ENCODE peak calls at places on chromosome 17, in nine cellular contexts. I, G, W, L, B, V, X, M and J are unnamed samples.

GRCh38 chr17:59372138-59372751 is 40.8 kb downstream of the YPEL2 start:
- DNase-seq in I (peak), G (no peak), W (no peak), L (peak), B (no peak), V (no peak), X (peak), M (no peak), J (no peak)

GRCh38 chr17:48330386-48330785 is 99.6 kb downstream of the SKAP1 start:
- DNase-seq in I (no peak), G (no peak), W (no peak), L (no peak), B (no peak), V (no peak), X (no peak), M (no peak), J (no peak)

GRCh38 chr17:77819497-77819896 is 139.0 kb upstream of the TNRC6C start:
- DNase-seq in I (no peak), G (no peak), W (no peak), L (no peak), B (no peak), V (no peak), X (no peak), M (no peak), J (no peak)

GRCh38 chr17:47618416-47618815 is 31.3 kb upstream of the KPNB1 start:
- DNase-seq in I (peak), G (no peak), W (no peak), L (no peak), B (no peak), V (no peak), X (no peak), M (no peak), J (no peak)

GRCh38 chr17:47742319-47743181 is 9.5 kb downstream of the TBX21 start:
- DNase-seq in I (no peak), G (no peak), W (peak), L (peak), B (no peak), V (no peak), X (peak), M (peak), J (no peak)

GRCh38 chr17:28925912-28926365 is 23.1 kb upstream of the DHRS13 start:
- DNase-seq in I (peak), G (no peak), W (peak), L (peak), B (peak), V (no peak), X (peak), M (no peak), J (no peak)

GRCh38 chr17:31830971-31831755 is 27.9 kb downstream of the COPRS start:
- DNase-seq in I (peak), G (no peak), W (no peak), L (no peak), B (no peak), V (no peak), X (peak), M (no peak), J (no peak)

GRCh38 chr17:5419959-5420653 is at the start of gene RPAIN:
- DNase-seq in I (peak), G (peak), W (peak), L (peak), B (peak), V (peak), X (no peak), M (peak), J (peak)

GRCh38 chr17:6479626-6480324 is 35.5 kb downstream of the PIMREG start:
- DNase-seq in I (no peak), G (no peak), W (no peak), L (no peak), B (no peak), V (no peak), X (no peak), M (peak), J (no peak)

GRCh38 chr17:17824780-17825614 is 11.8 kb downstream of the SREBF1 start:
- DNase-seq in I (peak), G (no peak), W (no peak), L (no peak), B (no peak), V (no peak), X (no peak), M (no peak), J (no peak)

GRCh38 chr17:80123791-80124190 is 22.4 kb downstream of the GAA start:
- DNase-seq in I (peak), G (peak), W (no peak), L (no peak), B (no peak), V (no peak), X (no peak), M (no peak), J (no peak)

GRCh38 chr17:36933174-36934143 is 3.8 kb upstream of the LHX1 start:
- DNase-seq in I (no peak), G (no peak), W (no peak), L (no peak), B (no peak), V (no peak), X (no peak), M (no peak), J (no peak)

GRCh38 chr17:17127730-17128291 is 78.3 kb downstream of the PLD6 start:
- DNase-seq in I (no peak), G (no peak), W (no peak), L (no peak), B (no peak), V (no peak), X (no peak), M (no peak), J (no peak)

GRCh38 chr17:58639681-58640080 is 52.2 kb downstream of the TEX14 start:
- DNase-seq in I (no peak), G (no peak), W (no peak), L (no peak), B (no peak), V (no peak), X (no peak), M (no peak), J (no peak)

GRCh38 chr17:64063766-64064224 is 43.4 kb upstream of the ICAM2 start:
- DNase-seq in I (peak), G (no peak), W (peak), L (peak), B (no peak), V (peak), X (peak), M (peak), J (peak)

GRCh38 chr17:49525831-49526741 is 31.0 kb downstream of the NGFR start:
- DNase-seq in I (no peak), G (peak), W (no peak), L (no peak), B (no peak), V (no peak), X (no peak), M (no peak), J (no peak)

GRCh38 chr17:14779236-14779635 is 478.4 kb downstream of the HS3ST3B1 start:
- DNase-seq in I (no peak), G (no peak), W (no peak), L (no peak), B (no peak), V (no peak), X (no peak), M (no peak), J (no peak)

GRCh38 chr17:49292901-49293300 is 62.3 kb upstream of the PHOSPHO1 start:
- DNase-seq in I (no peak), G (no peak), W (no peak), L (no peak), B (no peak), V (no peak), X (no peak), M (no peak), J (no peak)

GRCh38 chr17:79033741-79034501 is 10.0 kb downstream of the C1QTNF1 start:
- DNase-seq in I (no peak), G (peak), W (no peak), L (no peak), B (no peak), V (no peak), X (peak), M (peak), J (no peak)

GRCh38 chr17:32621612-32622312 is 135.0 kb downstream of the CDK5R1 start:
- DNase-seq in I (peak), G (no peak), W (no peak), L (no peak), B (no peak), V (no peak), X (peak), M (no peak), J (no peak)

GRCh38 chr17:49926886-49927285 is 42.1 kb upstream of the DLX4 start:
- DNase-seq in I (peak), G (no peak), W (no peak), L (no peak), B (no peak), V (no peak), X (peak), M (no peak), J (no peak)

GRCh38 chr17:2034157-2034556 is 4.2 kb downstream of the DPH1 start:
- DNase-seq in I (no peak), G (no peak), W (no peak), L (no peak), B (no peak), V (no peak), X (no peak), M (no peak), J (no peak)

GRCh38 chr17:17648762-17649161 is 32.5 kb upstream of the RAI1 start:
- DNase-seq in I (peak), G (no peak), W (no peak), L (no peak), B (no peak), V (no peak), X (peak), M (no peak), J (no peak)